ENCODE peak calls at places on chromosomes 7 and 10, in six cellular contexts. Y is fibroblast of mammary gland; D is activated effector memory CD4-positive, alpha-beta T cell treated with anti-CD3 and anti-CD28 coated beads, Interleukin-2, amount 50 U/mL, for 16 hours; A is PC-3; T is breast epithelium; N is HT1080. K is an unnamed sample.

GRCh38 chr10:103154464-103155299 is 38.4 kb downstream of the NT5C2 start:
- DNase-seq in Y (peak; percentile 22), A (peak; percentile 46), D (no peak), T (no peak), N (no peak), K (no peak)

GRCh38 chr10:127163632-127164031 is 32.8 kb downstream of the INSYN2A start:
- DNase-seq in A (no peak), N (no peak), Y (no peak), T (no peak), D (no peak), K (peak; percentile 57)

GRCh38 chr7:85600425-85600824 is 413.6 kb upstream of the SEMA3D start:
- DNase-seq in D (no peak), N (peak; percentile 0), T (no peak), Y (no peak), A (no peak), K (peak; percentile 13)

GRCh38 chr10:11298116-11298515 is 280.4 kb downstream of the CELF2 start:
- DNase-seq in D (no peak), Y (peak; percentile 38), N (peak; percentile 37), A (peak; percentile 3), T (no peak), K (peak; percentile 36)

GRCh38 chr10:126001579-126001978 is 105.2 kb downstream of the FANK1 start:
- DNase-seq in T (no peak), A (no peak), D (no peak), N (peak; percentile 10), Y (no peak), K (peak; percentile 79)

GRCh38 chr7:130021105-130021834 is 29.9 kb downstream of the ZC3HC1 start:
- DNase-seq in D (no peak), Y (no peak), N (no peak), A (no peak), T (no peak), K (no peak)

GRCh38 chr7:88040694-88041093 is 106.6 kb downstream of the ADAM22 start:
- DNase-seq in N (peak; percentile 86), D (no peak), A (peak; percentile 44), T (no peak), Y (peak; percentile 77), K (peak; percentile 32)

GRCh38 chr7:92615861-92616260 is 25.7 kb upstream of the FAM133B start:
- DNase-seq in Y (no peak), D (no peak), A (no peak), T (no peak), N (no peak), K (no peak)

GRCh38 chr10:78953124-78954008 is 115.4 kb upstream of the ZMIZ1 start:
- DNase-seq in A (no peak), D (no peak), N (no peak), T (no peak), Y (peak; percentile 89), K (peak; percentile 99)

GRCh38 chr10:11176746-11177145 is 159.1 kb downstream of the CELF2 start:
- DNase-seq in D (peak; percentile 78), T (no peak), Y (no peak), N (no peak), A (no peak), K (no peak)

GRCh38 chr7:17405786-17406185 is 107.3 kb downstream of the AHR start:
- DNase-seq in A (peak; percentile 85), Y (peak; percentile 96), D (no peak), N (peak; percentile 79), T (no peak), K (peak; percentile 94)

GRCh38 chr10:34492081-34492480 is 323.0 kb downstream of the PARD3 start:
- DNase-seq in Y (no peak), T (no peak), N (no peak), A (peak; percentile 94), D (no peak), K (no peak)

GRCh38 chr10:76973515-76974289 is 663.9 kb downstream of the KCNMA1 start:
- DNase-seq in Y (peak; percentile 84), N (no peak), D (no peak), A (peak; percentile 99), T (no peak), K (peak; percentile 53)

GRCh38 chr10:131674130-131674529 is 226.7 kb upstream of the PPP2R2D start:
- DNase-seq in A (no peak), N (no peak), D (no peak), Y (no peak), T (no peak), K (no peak)

GRCh38 chr10:5504146-5505072 is 5.0 kb upstream of the CALML5 start:
- DNase-seq in T (peak; percentile 38), A (peak; percentile 1), D (peak; percentile 33), Y (no peak), N (no peak), K (no peak)

GRCh38 chr10:85594239-85594638 is 772.4 kb downstream of the GRID1 start:
- DNase-seq in N (peak; percentile 68), Y (no peak), A (no peak), T (no peak), D (no peak), K (no peak)

GRCh38 chr10:99630439-99630838 is 10.2 kb upstream of the SLC25A28 start:
- DNase-seq in A (peak; percentile 53), D (no peak), Y (peak; percentile 65), N (peak; percentile 44), T (no peak), K (peak; percentile 45)

GRCh38 chr10:86974484-86974883 is 6.2 kb downstream of the ADIRF start:
- DNase-seq in D (no peak), N (no peak), T (no peak), A (peak; percentile 54), Y (no peak), K (no peak)

GRCh38 chr7:108234281-108234680 is 104.1 kb upstream of the LAMB4 start:
- DNase-seq in Y (no peak), N (peak; percentile 46), A (no peak), D (no peak), T (no peak), K (no peak)

GRCh38 chr7:80997841-80998240 is 79.0 kb upstream of the SEMA3C start:
- DNase-seq in T (no peak), Y (no peak), A (no peak), N (no peak), D (no peak), K (no peak)

GRCh38 chr7:22782616-22783232 is 39.9 kb downstream of the TOMM7 start:
- DNase-seq in Y (peak; percentile 65), A (peak; percentile 73), D (peak; percentile 87), T (no peak), N (peak; percentile 36), K (peak; percentile 74)

GRCh38 chr7:44727346-44728262 is 21.0 kb upstream of the ZMIZ2 start:
- DNase-seq in D (no peak), T (no peak), Y (peak; percentile 91), N (peak; percentile 80), A (peak; percentile 34), K (peak; percentile 81)

GRCh38 chr7:85022064-85022697 is 164.7 kb downstream of the SEMA3D start:
- DNase-seq in N (no peak), D (no peak), Y (no peak), T (no peak), A (no peak), K (no peak)

GRCh38 chr10:112991888-112992491 is 41.9 kb downstream of the TCF7L2 start:
- DNase-seq in D (peak; percentile 57), Y (no peak), N (no peak), A (no peak), T (peak; percentile 92), K (peak; percentile 26)

GRCh38 chr10:61065010-61065409 is 121.0 kb upstream of the RHOBTB1 start:
- DNase-seq in D (no peak), Y (no peak), T (no peak), N (no peak), A (no peak), K (no peak)

GRCh38 chr7:122132341-122132740 is 11.7 kb downstream of the AASS start:
- DNase-seq in Y (peak; percentile 83), N (peak; percentile 84), D (no peak), T (no peak), A (peak; percentile 19), K (peak; percentile 84)

GRCh38 chr7:127114739-127115265 is 137.9 kb downstream of the GRM8 start:
- DNase-seq in Y (no peak), N (peak; percentile 38), D (no peak), T (no peak), A (no peak), K (no peak)